ENCODE peak calls at places on chromosomes 5 and 9, in seven cellular contexts. K is Right ventricle myocardium superior, Z is EL, M is astrocyte of the hippocampus, V is AG10803, G is NCI-H1436, R is breast epithelium. S is an unnamed sample.

GRCh38 chr5:39815701-39816100 is 390.9 kb upstream of the DAB2 start:
- DNase-seq in K (no peak), Z (no peak), M (no peak), V (peak), G (no peak), R (no peak), S (peak)

GRCh38 chr9:95772320-95773060 is 103.0 kb upstream of the ERCC6L2 start:
- DNase-seq in K (peak), Z (peak), M (peak), V (peak), G (no peak), R (no peak), S (peak)

GRCh38 chr9:128912270-128912853 is 8.4 kb upstream of the PHYHD1 start:
- DNase-seq in K (no peak), Z (peak), M (peak), V (peak), G (no peak), R (no peak), S (peak)

GRCh38 chr5:71533614-71534013 is 53.5 kb upstream of the MCCC2 start:
- DNase-seq in K (no peak), Z (peak), M (peak), V (peak), G (no peak), R (no peak), S (peak)

GRCh38 chr9:6218099-6218502 is 2.5 kb downstream of the IL33 start:
- DNase-seq in K (no peak), Z (no peak), M (peak), V (peak), G (no peak), R (no peak), S (peak)

GRCh38 chr9:112884721-112885120 is 6.0 kb downstream of the SLC46A2 start:
- DNase-seq in K (no peak), Z (peak), M (no peak), V (no peak), G (no peak), R (no peak), S (no peak)

GRCh38 chr5:98770158-98770910 is 3.1 kb upstream of the RGMB start:
- DNase-seq in K (peak), Z (peak), M (peak), V (peak), G (peak), R (no peak), S (no peak)

GRCh38 chr5:128378636-128379035 is 159.4 kb downstream of the FBN2 start:
- DNase-seq in K (no peak), Z (no peak), M (no peak), V (no peak), G (no peak), R (no peak), S (no peak)

GRCh38 chr5:40681351-40682311 is 1.9 kb downstream of the PTGER4 start:
- DNase-seq in K (peak), Z (peak), M (peak), V (peak), G (no peak), R (no peak), S (no peak)

GRCh38 chr9:86434039-86434726 is 80.0 kb upstream of the TUT7 start:
- DNase-seq in K (no peak), Z (peak), M (peak), V (peak), G (peak), R (no peak), S (peak)

GRCh38 chr9:121197135-121197534 is 4.5 kb downstream of the RAB14 start:
- DNase-seq in K (no peak), Z (no peak), M (no peak), V (no peak), G (no peak), R (no peak), S (no peak)

GRCh38 chr9:93670208-93671029 is 94.0 kb downstream of the PHF2 start:
- DNase-seq in K (peak), Z (peak), M (no peak), V (peak), G (no peak), R (no peak), S (no peak)

GRCh38 chr9:68443560-68443959 is 87.1 kb downstream of the PGM5 start:
- DNase-seq in K (no peak), Z (no peak), M (no peak), V (no peak), G (no peak), R (no peak), S (no peak)

GRCh38 chr5:54480296-54480695 is 24.8 kb downstream of the HSPB3 start:
- DNase-seq in K (no peak), Z (no peak), M (no peak), V (peak), G (no peak), R (no peak), S (peak)